ENCODE peak calls at places on chromosomes 11 and 22, in four cellular contexts. N, R, T and C are unnamed samples.

GRCh38 chr22:30206964-30207363 is 39.6 kb downstream of the LIF start:
- DNase-seq in N (no peak), R (no peak), T (peak), C (no peak)

GRCh38 chr11:124717786-124718634 is 21.7 kb upstream of the NRGN start:
- DNase-seq in N (no peak), R (no peak), T (peak), C (no peak)

GRCh38 chr11:132456735-132457328 is 1075.5 kb downstream of the OPCML start:
- DNase-seq in N (no peak), R (no peak), T (no peak), C (no peak)

GRCh38 chr11:6240691-6241285 is 1.9 kb downstream of the CNGA4 start:
- DNase-seq in N (no peak), R (no peak), T (no peak), C (no peak)

GRCh38 chr11:1092919-1093318 is 18.2 kb downstream of the MUC2 start:
- DNase-seq in N (no peak), R (no peak), T (no peak), C (no peak)

GRCh38 chr11:71200761-71201160 is 51.6 kb downstream of the SHANK2 start:
- DNase-seq in N (no peak), R (no peak), T (no peak), C (no peak)

GRCh38 chr11:2553198-2553597 is 108.4 kb downstream of the KCNQ1 start:
- DNase-seq in N (no peak), R (no peak), T (no peak), C (no peak)

GRCh38 chr11:2263012-2263565 is 7.3 kb downstream of the ASCL2 start:
- DNase-seq in N (no peak), R (no peak), T (no peak), C (no peak)

GRCh38 chr11:68020575-68020974 is 9.9 kb upstream of the NDUFS8 start:
- DNase-seq in N (no peak), R (no peak), T (peak), C (no peak)

GRCh38 chr11:97445561-97445960 is 1055.7 kb downstream of the JRKL start:
- DNase-seq in N (no peak), R (no peak), T (no peak), C (no peak)

GRCh38 chr11:61411589-61411988 is 18.2 kb downstream of the CPSF7 start:
- DNase-seq in N (no peak), R (no peak), T (no peak), C (no peak)

GRCh38 chr22:43777204-43777671 is 34.9 kb downstream of the EFCAB6 start:
- DNase-seq in N (no peak), R (no peak), T (peak), C (no peak)

GRCh38 chr22:42967933-42968332 is 47.0 kb downstream of the PACSIN2 start:
- DNase-seq in N (no peak), R (no peak), T (no peak), C (no peak)

GRCh38 chr11:45876401-45876800 is 9.1 kb upstream of the MAPK8IP1 start:
- DNase-seq in N (no peak), R (no peak), T (no peak), C (no peak)

GRCh38 chr11:124752471-124753100 is 531 bp upstream of the VSIG2 start:
- DNase-seq in N (no peak), R (no peak), T (no peak), C (no peak)

GRCh38 chr22:37983860-37984791 is at the start of gene SOX10:
- DNase-seq in N (peak), R (no peak), T (no peak), C (no peak)

GRCh38 chr11:20337526-20338154 is 25.9 kb upstream of the HTATIP2 start:
- DNase-seq in N (peak), R (peak), T (peak), C (no peak)

GRCh38 chr11:17405232-17406005 is 17.0 kb upstream of the KCNJ11 start:
- DNase-seq in N (no peak), R (no peak), T (peak), C (peak)

GRCh38 chr22:48874956-48875355 is 952.7 kb downstream of the BRD1 start:
- DNase-seq in N (no peak), R (no peak), T (no peak), C (no peak)

GRCh38 chr11:94780432-94780831 is 12.3 kb downstream of the AMOTL1 start:
- DNase-seq in N (no peak), R (no peak), T (no peak), C (no peak)